ENCODE peak calls at places on chromosome 12, in five cellular contexts. S is cardiac muscle cell, T is DND-41, Z is HFF-Myc, N is AG04450. B is an unnamed sample.

GRCh38 chr12:88562151-88562550 is 18.1 kb downstream of the KITLG start:
- DNase-seq in S (no peak), T (no peak), Z (no peak), N (no peak), B (no peak)

GRCh38 chr12:112328411-112329124 is 53.7 kb downstream of the HECTD4 start:
- DNase-seq in S (peak), T (no peak), Z (no peak), N (no peak), B (no peak)

GRCh38 chr12:79388006-79388405 is 302.8 kb downstream of the PAWR start:
- DNase-seq in S (no peak), T (no peak), Z (no peak), N (no peak), B (no peak)

GRCh38 chr12:107549786-107550480 is 135.7 kb upstream of the PWP1 start:
- DNase-seq in S (no peak), T (no peak), Z (no peak), N (no peak), B (no peak)

GRCh38 chr12:47793015-47793681 is 20.1 kb downstream of the SLC48A1 start:
- DNase-seq in S (no peak), T (no peak), Z (no peak), N (no peak), B (no peak)

GRCh38 chr12:57940052-57940914 is 1.1 kb upstream of the ATP23 start:
- DNase-seq in S (no peak), T (no peak), Z (no peak), N (no peak), B (no peak)

GRCh38 chr12:27822076-27822712 is 42.2 kb upstream of the MANSC4 start:
- DNase-seq in S (peak), T (no peak), Z (peak), N (peak), B (peak)

GRCh38 chr12:124385219-124385969 is 90.5 kb downstream of the RFLNA start:
- DNase-seq in S (peak), T (no peak), Z (no peak), N (peak), B (no peak)

GRCh38 chr12:108850854-108851573 is 6.4 kb downstream of the SSH1 start:
- DNase-seq in S (peak), T (no peak), Z (no peak), N (no peak), B (peak)

GRCh38 chr12:32739279-32739678 is 16.4 kb downstream of the YARS2 start:
- DNase-seq in S (no peak), T (no peak), Z (no peak), N (no peak), B (no peak)

GRCh38 chr12:47736877-47737676 is 11.8 kb upstream of the ENDOU start:
- DNase-seq in S (peak), T (no peak), Z (peak), N (peak), B (peak)

GRCh38 chr12:11981174-11981733 is 89.5 kb upstream of the BCL2L14 start:
- DNase-seq in S (peak), T (peak), Z (no peak), N (no peak), B (no peak)

GRCh38 chr12:130396667-130397066 is 59.0 kb downstream of the PIWIL1 start:
- DNase-seq in S (no peak), T (no peak), Z (no peak), N (no peak), B (no peak)

DNA sequence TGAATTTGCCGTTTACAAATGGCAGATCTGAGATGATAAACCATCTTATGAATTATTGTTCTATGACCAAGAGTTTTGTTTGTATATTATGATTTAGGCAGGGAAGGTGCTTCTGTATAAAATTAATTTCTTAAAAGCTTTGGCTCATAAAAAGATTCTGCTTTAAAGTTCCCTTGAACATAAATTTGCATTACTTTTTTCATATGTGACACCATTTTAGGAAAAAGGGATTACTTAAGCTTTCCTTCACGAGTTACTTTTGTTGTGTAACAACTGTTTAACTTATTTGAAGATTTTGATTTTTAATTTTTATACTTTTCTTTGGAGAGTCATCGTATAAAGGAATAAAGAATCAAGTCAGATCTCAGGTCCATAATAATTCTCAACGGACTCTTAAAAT is 3.3 kb downstream of the ETNK1 start:
- DNase-seq in S (no peak), T (no peak), Z (no peak), N (no peak), B (no peak)
- H3K4me3 ChIP-seq in S (peak), T (peak), Z (peak), N (peak), B (peak)

GRCh38 chr12:34349673-34349961 is 327.3 kb downstream of the ALG10 start:
- DNase-seq in S (no peak), T (no peak), Z (no peak), N (no peak), B (no peak)
- H3K4me3 ChIP-seq in S (no peak), T (no peak), Z (no peak), N (no peak), B (no peak)

GRCh38 chr12:116821291-116821690 is 60.0 kb downstream of the HRK start:
- DNase-seq in S (no peak), T (no peak), Z (no peak), N (no peak), B (no peak)

GRCh38 chr12:116818341-116818856 is 62.8 kb downstream of the HRK start:
- DNase-seq in S (peak), T (peak), Z (no peak), N (no peak), B (no peak)

GRCh38 chr12:116818948-116819832 is 62.1 kb downstream of the HRK start:
- DNase-seq in S (peak), T (peak), Z (peak), N (peak), B (peak)

DNA sequence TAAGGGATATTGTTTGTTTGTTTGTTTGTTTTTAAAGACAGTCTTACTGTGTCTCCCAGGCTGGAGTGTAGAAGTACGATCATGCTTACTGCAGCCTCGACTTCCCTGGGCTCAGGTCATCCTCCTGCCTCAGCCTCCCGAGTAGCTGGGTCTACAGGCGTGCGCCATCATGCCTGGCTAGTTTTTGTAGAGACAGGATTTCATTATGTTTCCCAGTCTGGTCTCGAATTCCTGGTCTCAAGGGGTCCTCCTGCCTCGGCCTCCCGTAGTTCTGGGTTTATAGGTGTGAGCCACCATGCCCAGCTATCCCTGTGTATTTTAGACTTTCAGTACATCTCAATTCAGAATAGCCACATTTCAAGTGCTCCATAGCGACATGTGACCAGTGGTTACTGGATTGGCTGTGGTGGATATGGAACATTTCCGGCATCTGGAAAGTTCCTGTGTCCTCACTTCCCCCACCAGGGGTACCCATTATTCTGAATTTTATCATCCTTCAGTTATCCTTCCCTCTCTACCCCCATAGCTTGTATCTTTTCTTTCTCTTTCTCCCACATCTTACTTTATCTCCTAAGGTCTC is 61.1 kb downstream of the HRK start:
- DNase-seq in S (no peak), T (no peak), Z (no peak), N (no peak), B (no peak)
- H3K4me3 ChIP-seq in S (peak), T (peak), Z (no peak), N (no peak), B (no peak)

GRCh38 chr12:4539167-4539870 is 629 bp downstream of the RAD51AP1 start:
- DNase-seq in S (no peak), T (no peak), Z (no peak), N (no peak), B (no peak)

GRCh38 chr12:4538207-4539160 is at the start of gene RAD51AP1:
- DNase-seq in S (peak), T (peak), Z (peak), N (peak), B (peak)

GRCh38 chr12:4540633-4541032 is 1.9 kb downstream of the RAD51AP1 start:
- DNase-seq in S (no peak), T (no peak), Z (no peak), N (no peak), B (no peak)

GRCh38 chr12:4535871-4536270 is 2.8 kb upstream of the RAD51AP1 start:
- DNase-seq in S (no peak), T (no peak), Z (no peak), N (no peak), B (no peak)

DNA sequence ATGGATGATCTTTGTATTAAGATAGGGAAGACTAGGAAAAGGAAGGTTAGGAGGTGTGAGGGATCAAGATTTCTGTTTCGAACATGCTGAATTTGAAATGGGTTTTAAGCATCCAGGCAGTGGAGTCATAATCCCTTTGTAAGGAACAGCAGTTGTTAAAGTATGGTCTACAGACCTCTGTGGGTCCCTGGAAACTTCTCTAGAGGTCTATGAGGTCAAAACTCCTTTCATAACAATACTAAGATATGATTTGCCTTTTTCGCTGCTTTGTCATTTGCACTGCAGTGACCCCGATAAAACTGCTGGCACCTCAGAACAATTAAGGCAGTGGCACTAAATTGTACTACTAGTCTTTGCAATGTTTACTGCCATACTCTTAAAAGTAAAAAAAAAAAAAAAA is 1.5 kb downstream of the RAD51AP1 start:
- DNase-seq in S (no peak), T (no peak), Z (no peak), N (no peak), B (no peak)
- H3K4me3 ChIP-seq in S (peak), T (peak), Z (peak), N (no peak), B (no peak)

DNA sequence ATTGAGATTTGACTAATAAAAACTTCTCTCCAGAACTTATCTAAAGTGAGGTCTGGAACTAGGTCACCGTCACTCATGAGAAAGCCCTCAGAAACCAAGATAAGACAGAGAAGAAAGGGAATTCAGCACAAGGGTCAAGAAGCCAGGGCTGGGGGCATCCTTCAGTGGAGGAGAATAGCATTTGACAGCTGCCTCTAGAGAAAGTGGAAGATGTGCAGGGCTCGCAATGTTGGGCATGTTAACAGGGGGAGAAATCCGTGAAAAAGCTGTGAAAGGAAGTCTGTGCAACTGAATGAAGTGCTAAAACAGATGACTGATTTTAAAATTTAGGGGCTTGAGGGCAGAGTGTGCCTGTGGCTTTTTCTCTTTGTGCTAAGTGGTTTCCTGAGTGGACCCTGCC is 97.7 kb upstream of the IFNG-AS1 start:
- DNase-seq in S (no peak), T (no peak), Z (no peak), N (no peak), B (no peak)
- H3K4me3 ChIP-seq in S (no peak), T (no peak), Z (no peak), N (no peak), B (no peak)

DNA sequence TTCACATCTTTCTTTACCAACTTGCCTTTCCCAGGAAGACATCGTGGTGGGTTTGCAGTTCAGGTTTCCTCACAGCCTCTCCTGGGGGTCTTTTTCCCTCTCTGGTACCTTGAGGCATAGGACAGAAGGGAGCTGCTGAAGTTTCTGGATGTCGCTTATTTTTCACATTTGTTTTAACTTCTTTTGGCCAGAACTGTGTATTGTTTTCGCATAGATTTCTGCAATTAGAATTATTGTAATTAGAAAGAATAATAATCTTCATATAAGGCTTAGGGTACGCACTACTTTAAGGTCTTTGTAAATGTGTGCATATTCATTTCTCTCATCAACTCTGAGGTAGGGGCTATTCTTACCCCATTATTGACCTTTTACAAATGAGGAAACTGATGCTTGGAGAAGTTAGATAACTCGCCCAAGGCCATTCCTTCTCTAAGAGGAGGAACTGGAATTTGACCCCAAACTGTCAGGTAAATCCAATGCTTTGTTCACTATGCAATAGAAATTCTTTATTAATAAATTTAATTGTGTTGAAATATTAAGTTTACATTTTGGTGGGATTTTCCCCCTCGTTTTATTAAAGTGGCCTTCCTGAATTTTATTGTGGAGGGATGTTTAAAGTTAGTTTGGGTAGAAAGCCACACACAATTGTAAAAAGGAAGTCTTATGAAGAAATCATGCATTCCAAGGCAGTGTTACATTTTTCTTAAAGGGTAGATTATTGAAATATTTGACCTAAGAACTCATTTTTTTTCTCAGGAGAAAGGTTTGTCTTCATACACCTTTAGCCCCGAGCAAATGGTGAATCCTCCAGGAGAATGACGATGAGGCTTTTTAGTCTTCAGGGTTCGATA is 12.1 kb upstream of the SLC38A2 start:
- DNase-seq in S (peak), T (no peak), Z (no peak), N (no peak), B (no peak)
- H3K4me3 ChIP-seq in S (peak), T (peak), Z (peak), N (peak), B (peak)

GRCh38 chr12:50249464-50250229 is 33.7 kb downstream of the LIMA1 start:
- DNase-seq in S (peak), T (no peak), Z (no peak), N (no peak), B (no peak)

GRCh38 chr12:50252977-50253376 is 30.3 kb downstream of the LIMA1 start:
- DNase-seq in S (no peak), T (no peak), Z (no peak), N (no peak), B (no peak)

GRCh38 chr12:50248883-50249282 is 34.4 kb downstream of the LIMA1 start:
- DNase-seq in S (no peak), T (no peak), Z (no peak), N (no peak), B (no peak)

GRCh38 chr12:50248406-50248805 is 34.9 kb downstream of the LIMA1 start:
- DNase-seq in S (no peak), T (no peak), Z (no peak), N (no peak), B (no peak)

GRCh38 chr12:50251619-50252300 is 31.6 kb downstream of the LIMA1 start:
- DNase-seq in S (no peak), T (no peak), Z (no peak), N (peak), B (no peak)
- H3K4me3 ChIP-seq in S (no peak), T (no peak), Z (no peak), N (no peak), B (no peak)

B was measured in skeletal muscle cell.